ENCODE peak calls at places on chromosomes 5 and 9, in four cellular contexts. J is NCI-H2029, Z is brain microvascular endothelial cell, C is dorsolateral prefrontal cortex. W is an unnamed sample.

GRCh38 chr9:121662359-121662758 is 10.9 kb downstream of the DAB2IP start:
- DNase-seq in J (no peak), Z (no peak), C (no peak), W (no peak)

GRCh38 chr9:72480931-72481330 is 40.5 kb upstream of the TMC1 start:
- DNase-seq in J (no peak), Z (no peak), C (no peak), W (no peak)

GRCh38 chr9:134135343-134136116 is at the start of gene WDR5:
- DNase-seq in J (peak; percentile 89), Z (peak; percentile 81), C (peak; percentile 93), W (peak; percentile 89)

GRCh38 chr5:33120671-33121070 is 320.1 kb upstream of the TARS1 start:
- DNase-seq in J (no peak), Z (peak; percentile 83), C (no peak), W (no peak)

GRCh38 chr5:79560774-79561524 is 47.0 kb upstream of the HOMER1 start:
- DNase-seq in J (no peak), Z (no peak), C (no peak), W (no peak)

GRCh38 chr5:134566181-134566740 is 40.8 kb downstream of the JADE2 start:
- DNase-seq in J (no peak), Z (no peak), C (no peak), W (no peak)

GRCh38 chr5:172361566-172362238 is 78.1 kb upstream of the UBTD2 start:
- DNase-seq in J (no peak), Z (peak; percentile 99), C (no peak), W (no peak)

GRCh38 chr5:140140435-140140834 is 14.7 kb downstream of the IGIP start:
- DNase-seq in J (peak; percentile 58), Z (no peak), C (no peak), W (no peak)

W was measured in posterior cingulate gyrus.